ENCODE peak calls at places on chromosomes 5 and 9, in eight cellular contexts. One of them, this sample, is unnamed.

GRCh38 chr9:137041134-137041533 is 4.8 kb downstream of the NPDC1 start:
- DNase-seq in OCI-M1: no peak
- DNase-seq in Calu3: no peak
- DNase-seq in HuH-7.5: no peak
- DNase-seq in Right ventricle myocardium inferior: no peak
- DNase-seq in NCI-H226: no peak
- DNase-seq in activated T-helper 1 cell treated with Interleukin-2 at 50 U/mL for 16 hours: no peak
- DNase-seq in activated naive CD4-positive, alpha-beta T cell treated with anti-CD3 and anti-CD28 coated beads, Interleukin-2, amount 50 U/mL, for 16 hours: no peak
- DNase-seq in this sample: no peak

GRCh38 chr5:51159606-51160005 is 223.6 kb upstream of the ISL1 start:
- DNase-seq in NCI-H226: no peak
- DNase-seq in activated T-helper 1 cell treated with Interleukin-2 at 50 U/mL for 16 hours: no peak
- DNase-seq in activated naive CD4-positive, alpha-beta T cell treated with anti-CD3 and anti-CD28 coated beads, Interleukin-2, amount 50 U/mL, for 16 hours: no peak
- DNase-seq in OCI-M1: no peak
- DNase-seq in Right ventricle myocardium inferior: no peak
- DNase-seq in Calu3: no peak
- DNase-seq in HuH-7.5: no peak
- DNase-seq in this sample: no peak

GRCh38 chr9:101311759-101312420 is 72.9 kb downstream of the BAAT start:
- DNase-seq in HuH-7.5: peak; percentile 29
- DNase-seq in OCI-M1: peak; percentile 90
- DNase-seq in Calu3: peak; percentile 15
- DNase-seq in Right ventricle myocardium inferior: no peak
- DNase-seq in NCI-H226: peak; percentile 47
- DNase-seq in activated T-helper 1 cell treated with Interleukin-2 at 50 U/mL for 16 hours: no peak
- DNase-seq in activated naive CD4-positive, alpha-beta T cell treated with anti-CD3 and anti-CD28 coated beads, Interleukin-2, amount 50 U/mL, for 16 hours: no peak
- DNase-seq in this sample: peak; percentile 33

GRCh38 chr9:86941196-86941595 is 6.1 kb downstream of the GAS1 start:
- DNase-seq in Right ventricle myocardium inferior: no peak
- DNase-seq in activated T-helper 1 cell treated with Interleukin-2 at 50 U/mL for 16 hours: no peak
- DNase-seq in Calu3: no peak
- DNase-seq in activated naive CD4-positive, alpha-beta T cell treated with anti-CD3 and anti-CD28 coated beads, Interleukin-2, amount 50 U/mL, for 16 hours: no peak
- DNase-seq in HuH-7.5: no peak
- DNase-seq in NCI-H226: no peak
- DNase-seq in OCI-M1: no peak
- DNase-seq in this sample: no peak

GRCh38 chr9:8732367-8733075 is 932.9 kb upstream of the DMAC1 start:
- DNase-seq in activated naive CD4-positive, alpha-beta T cell treated with anti-CD3 and anti-CD28 coated beads, Interleukin-2, amount 50 U/mL, for 16 hours: no peak
- DNase-seq in Calu3: no peak
- DNase-seq in activated T-helper 1 cell treated with Interleukin-2 at 50 U/mL for 16 hours: no peak
- DNase-seq in Right ventricle myocardium inferior: no peak
- DNase-seq in HuH-7.5: no peak
- DNase-seq in NCI-H226: peak; percentile 24
- DNase-seq in OCI-M1: no peak
- DNase-seq in this sample: no peak

GRCh38 chr9:12702160-12702758 is 9.1 kb downstream of the TYRP1 start:
- DNase-seq in Calu3: peak; percentile 37
- DNase-seq in OCI-M1: peak; percentile 96
- DNase-seq in NCI-H226: peak; percentile 27
- DNase-seq in activated T-helper 1 cell treated with Interleukin-2 at 50 U/mL for 16 hours: no peak
- DNase-seq in Right ventricle myocardium inferior: no peak
- DNase-seq in activated naive CD4-positive, alpha-beta T cell treated with anti-CD3 and anti-CD28 coated beads, Interleukin-2, amount 50 U/mL, for 16 hours: no peak
- DNase-seq in HuH-7.5: peak; percentile 3
- DNase-seq in this sample: no peak

GRCh38 chr9:133204335-133204992 is 4.6 kb downstream of the OBP2B start:
- DNase-seq in Right ventricle myocardium inferior: no peak
- DNase-seq in Calu3: no peak
- DNase-seq in activated naive CD4-positive, alpha-beta T cell treated with anti-CD3 and anti-CD28 coated beads, Interleukin-2, amount 50 U/mL, for 16 hours: no peak
- DNase-seq in activated T-helper 1 cell treated with Interleukin-2 at 50 U/mL for 16 hours: no peak
- DNase-seq in NCI-H226: no peak
- DNase-seq in HuH-7.5: no peak
- DNase-seq in OCI-M1: peak; percentile 18
- DNase-seq in this sample: no peak

GRCh38 chr9:96169488-96169887 is 132.5 kb downstream of the HSD17B3 start:
- DNase-seq in activated T-helper 1 cell treated with Interleukin-2 at 50 U/mL for 16 hours: no peak
- DNase-seq in Calu3: peak; percentile 23
- DNase-seq in NCI-H226: no peak
- DNase-seq in activated naive CD4-positive, alpha-beta T cell treated with anti-CD3 and anti-CD28 coated beads, Interleukin-2, amount 50 U/mL, for 16 hours: no peak
- DNase-seq in Right ventricle myocardium inferior: no peak
- DNase-seq in HuH-7.5: peak; percentile 64
- DNase-seq in OCI-M1: no peak
- DNase-seq in this sample: no peak